ENCODE peak calls at places on chromosomes 12 and 14, in five cellular contexts. One of them, this sample, is unnamed.

GRCh38 chr14:44897041-44897843 is 64.5 kb downstream of the KLHL28 start:
- DNase-seq in H9: peak; percentile 97
- DNase-seq in CD8-positive, alpha-beta T cell: peak; percentile 98
- DNase-seq in kidney: peak; percentile 99
- DNase-seq in transverse colon: peak; percentile 99
- DNase-seq in this sample: peak; percentile 100

GRCh38 chr14:74864193-74864592 is 11.8 kb downstream of the PROX2 start:
- DNase-seq in kidney: no peak
- DNase-seq in H9: no peak
- DNase-seq in CD8-positive, alpha-beta T cell: no peak
- DNase-seq in transverse colon: no peak
- DNase-seq in this sample: no peak

GRCh38 chr12:4918950-4919660 is 9.4 kb downstream of the KCNA1 start:
- DNase-seq in kidney: no peak
- DNase-seq in CD8-positive, alpha-beta T cell: no peak
- DNase-seq in transverse colon: no peak
- DNase-seq in H9: no peak
- DNase-seq in this sample: no peak

GRCh38 chr12:131521326-131521725 is 189.6 kb upstream of the SFSWAP start:
- DNase-seq in transverse colon: no peak
- DNase-seq in kidney: no peak
- DNase-seq in CD8-positive, alpha-beta T cell: no peak
- DNase-seq in H9: peak; percentile 20
- DNase-seq in this sample: no peak

GRCh38 chr12:95851609-95852008 is 7.1 kb upstream of the SNRPF start:
- DNase-seq in CD8-positive, alpha-beta T cell: no peak
- DNase-seq in transverse colon: no peak
- DNase-seq in kidney: no peak
- DNase-seq in H9: no peak
- DNase-seq in this sample: no peak

GRCh38 chr14:50060871-50061663 is 55.3 kb downstream of the VCPKMT start:
- DNase-seq in transverse colon: peak; percentile 47
- DNase-seq in kidney: no peak
- DNase-seq in H9: no peak
- DNase-seq in CD8-positive, alpha-beta T cell: no peak
- DNase-seq in this sample: peak; percentile 49

GRCh38 chr12:124130717-124131670 is 158.0 kb downstream of the ZNF664 start:
- DNase-seq in CD8-positive, alpha-beta T cell: no peak
- DNase-seq in H9: peak; percentile 68
- DNase-seq in kidney: no peak
- DNase-seq in transverse colon: peak; percentile 34
- DNase-seq in this sample: no peak

GRCh38 chr12:102602549-102602948 is 122.2 kb upstream of the IGF1 start:
- DNase-seq in transverse colon: no peak
- DNase-seq in CD8-positive, alpha-beta T cell: no peak
- DNase-seq in H9: no peak
- DNase-seq in kidney: no peak
- DNase-seq in this sample: no peak

GRCh38 chr12:19412844-19413243 is 26.4 kb upstream of the AEBP2 start:
- DNase-seq in kidney: no peak
- DNase-seq in H9: no peak
- DNase-seq in transverse colon: no peak
- DNase-seq in CD8-positive, alpha-beta T cell: no peak
- DNase-seq in this sample: no peak

GRCh38 chr12:7716391-7716790 is 5.2 kb downstream of the DPPA3 start:
- DNase-seq in H9: no peak
- DNase-seq in transverse colon: no peak
- DNase-seq in CD8-positive, alpha-beta T cell: no peak
- DNase-seq in kidney: no peak
- DNase-seq in this sample: no peak

GRCh38 chr14:103499709-103500108 is 22.9 kb downstream of the CKB start:
- DNase-seq in transverse colon: no peak
- DNase-seq in kidney: no peak
- DNase-seq in CD8-positive, alpha-beta T cell: no peak
- DNase-seq in H9: no peak
- DNase-seq in this sample: no peak

GRCh38 chr14:25237845-25238244 is 187.9 kb upstream of the STXBP6 start:
- DNase-seq in transverse colon: peak; percentile 14
- DNase-seq in H9: peak; percentile 64
- DNase-seq in kidney: no peak
- DNase-seq in CD8-positive, alpha-beta T cell: no peak
- DNase-seq in this sample: no peak

GRCh38 chr12:47249719-47250506 is 170.2 kb upstream of the AMIGO2 start:
- DNase-seq in transverse colon: no peak
- DNase-seq in CD8-positive, alpha-beta T cell: no peak
- DNase-seq in kidney: no peak
- DNase-seq in H9: no peak
- DNase-seq in this sample: no peak

GRCh38 chr12:75606921-75607320 is 95.5 kb upstream of the KRR1 start:
- DNase-seq in kidney: no peak
- DNase-seq in CD8-positive, alpha-beta T cell: no peak
- DNase-seq in transverse colon: no peak
- DNase-seq in H9: no peak
- DNase-seq in this sample: no peak

GRCh38 chr14:60563113-60563512 is 54.2 kb downstream of the SIX6 start:
- DNase-seq in kidney: no peak
- DNase-seq in CD8-positive, alpha-beta T cell: no peak
- DNase-seq in transverse colon: no peak
- DNase-seq in H9: no peak
- DNase-seq in this sample: no peak

GRCh38 chr14:99554757-99555531 is 49.1 kb downstream of the CCDC85C start:
- DNase-seq in transverse colon: peak; percentile 66
- DNase-seq in kidney: no peak
- DNase-seq in H9: no peak
- DNase-seq in CD8-positive, alpha-beta T cell: no peak
- DNase-seq in this sample: peak; percentile 56

GRCh38 chr12:12721251-12721689 is 4.1 kb downstream of the CDKN1B start:
- DNase-seq in H9: no peak
- DNase-seq in transverse colon: peak; percentile 54
- DNase-seq in kidney: no peak
- DNase-seq in CD8-positive, alpha-beta T cell: no peak
- DNase-seq in this sample: peak; percentile 75

GRCh38 chr12:74977832-74978481 is 231.7 kb downstream of the KCNC2 start:
- DNase-seq in transverse colon: no peak
- DNase-seq in CD8-positive, alpha-beta T cell: no peak
- DNase-seq in H9: no peak
- DNase-seq in kidney: no peak
- DNase-seq in this sample: no peak

GRCh38 chr12:114425031-114425626 is 19.2 kb upstream of the TBX5 start:
- DNase-seq in H9: no peak
- DNase-seq in CD8-positive, alpha-beta T cell: no peak
- DNase-seq in transverse colon: no peak
- DNase-seq in kidney: no peak
- DNase-seq in this sample: no peak

GRCh38 chr14:102723650-102724049 is 53.6 kb upstream of the TRAF3 start:
- DNase-seq in H9: no peak
- DNase-seq in kidney: no peak
- DNase-seq in transverse colon: no peak
- DNase-seq in CD8-positive, alpha-beta T cell: no peak
- DNase-seq in this sample: no peak

GRCh38 chr12:30955214-30955613 is 28.7 kb downstream of the TSPAN11 start:
- DNase-seq in kidney: no peak
- DNase-seq in transverse colon: no peak
- DNase-seq in CD8-positive, alpha-beta T cell: no peak
- DNase-seq in H9: no peak
- DNase-seq in this sample: no peak

GRCh38 chr14:24367506-24368214 is at the start of gene NFATC4:
- DNase-seq in CD8-positive, alpha-beta T cell: no peak
- DNase-seq in transverse colon: peak; percentile 84
- DNase-seq in kidney: peak; percentile 93
- DNase-seq in H9: peak; percentile 89
- DNase-seq in this sample: peak; percentile 73

GRCh38 chr14:35215110-35215872 is 76.9 kb upstream of the PSMA6 start:
- DNase-seq in kidney: no peak
- DNase-seq in transverse colon: no peak
- DNase-seq in H9: no peak
- DNase-seq in CD8-positive, alpha-beta T cell: no peak
- DNase-seq in this sample: no peak

GRCh38 chr12:2673966-2674810 is 120.6 kb upstream of the FKBP4 start:
- DNase-seq in CD8-positive, alpha-beta T cell: no peak
- DNase-seq in kidney: no peak
- DNase-seq in transverse colon: no peak
- DNase-seq in H9: peak; percentile 76
- DNase-seq in this sample: no peak

DNA sequence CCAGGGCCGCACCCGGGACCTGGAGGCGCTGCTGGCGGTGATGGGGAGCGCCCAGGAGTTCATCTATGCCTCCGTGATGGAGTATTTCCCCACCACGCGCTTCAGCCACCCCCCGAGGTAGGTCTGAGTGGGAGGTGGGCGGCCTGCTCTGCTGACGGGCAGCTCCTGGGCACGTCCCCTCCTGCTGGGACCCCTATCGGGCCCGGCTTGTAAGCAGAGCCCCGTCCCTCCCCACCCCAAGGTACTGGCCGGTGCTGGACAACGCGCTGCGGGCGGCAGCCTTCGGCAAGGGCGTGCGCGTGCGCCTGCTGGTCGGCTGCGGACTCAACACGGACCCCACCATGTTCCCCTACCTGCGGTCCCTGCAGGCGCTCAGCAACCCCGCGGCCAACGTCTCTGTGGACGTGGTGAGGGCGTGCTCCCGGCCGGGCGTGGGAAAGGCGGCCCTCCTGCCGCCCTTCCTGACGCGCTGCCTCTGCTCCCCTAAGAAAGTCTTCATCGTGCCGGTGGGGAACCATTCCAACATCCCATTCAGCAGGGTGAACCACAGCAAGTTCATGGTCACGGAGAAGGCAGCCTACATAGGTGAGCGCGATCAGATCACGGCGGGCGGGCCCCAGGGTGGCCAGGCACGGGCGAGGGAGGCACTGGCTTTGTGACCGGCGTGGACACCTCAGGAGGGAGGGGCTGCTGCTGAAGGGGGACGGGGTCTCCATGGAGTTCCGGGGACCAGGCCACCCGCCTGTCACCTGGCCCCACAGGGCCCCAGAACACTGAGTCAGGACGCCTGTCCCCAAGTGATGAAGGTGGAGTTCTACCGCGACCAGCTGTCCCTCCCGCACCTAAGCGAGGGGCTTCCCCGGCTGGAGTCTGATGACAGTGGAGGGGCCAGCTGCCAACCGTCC is 7.3 kb downstream of the PLD4 start:
- DNase-seq in CD8-positive, alpha-beta T cell: no peak
- DNase-seq in H9: peak; percentile 46
- DNase-seq in kidney: peak; percentile 79
- DNase-seq in transverse colon: no peak
- DNase-seq in this sample: no peak
- H3K4me1 ChIP-seq in CD8-positive, alpha-beta T cell: no peaks in the 10 kb centered on the region
- H3K4me1 ChIP-seq in H9: no peaks in the 10 kb centered on the region
- H3K4me1 ChIP-seq in kidney: peaks cover 2% of the 10 kb centered on the region
- H3K4me1 ChIP-seq in transverse colon: peaks cover 13% of the 10 kb centered on the region
- H3K4me1 ChIP-seq in this sample: peaks cover 6% of the 10 kb centered on the region

GRCh38 chr12:54411398-54412241 is 7.4 kb downstream of the ITGA5 start:
- DNase-seq in transverse colon: peak; percentile 41
- DNase-seq in kidney: no peak
- DNase-seq in CD8-positive, alpha-beta T cell: no peak
- DNase-seq in H9: peak; percentile 76
- DNase-seq in this sample: no peak

GRCh38 chr12:54413284-54414190 is 5.5 kb downstream of the ITGA5 start:
- DNase-seq in kidney: no peak
- DNase-seq in H9: no peak
- DNase-seq in transverse colon: peak; percentile 55
- DNase-seq in CD8-positive, alpha-beta T cell: peak; percentile 80
- DNase-seq in this sample: peak; percentile 85

GRCh38 chr12:54414191-54414525 is 4.9 kb downstream of the ITGA5 start:
- DNase-seq in transverse colon: no peak
- DNase-seq in kidney: no peak
- DNase-seq in H9: no peak
- DNase-seq in CD8-positive, alpha-beta T cell: no peak
- DNase-seq in this sample: no peak

GRCh38 chr12:54412786-54413185 is 6.3 kb downstream of the ITGA5 start:
- DNase-seq in H9: no peak
- DNase-seq in transverse colon: no peak
- DNase-seq in kidney: no peak
- DNase-seq in CD8-positive, alpha-beta T cell: no peak
- DNase-seq in this sample: no peak

GRCh38 chr12:54412348-54412747 is 6.7 kb downstream of the ITGA5 start:
- DNase-seq in CD8-positive, alpha-beta T cell: no peak
- DNase-seq in kidney: no peak
- DNase-seq in transverse colon: no peak
- DNase-seq in H9: no peak
- DNase-seq in this sample: no peak
- H3K4me1 ChIP-seq in CD8-positive, alpha-beta T cell: peaks cover 68% of the 10 kb centered on the region
- H3K4me1 ChIP-seq in kidney: peaks cover 14% of the 10 kb centered on the region
- H3K4me1 ChIP-seq in transverse colon: peaks cover 69% of the 10 kb centered on the region
- H3K4me1 ChIP-seq in H9: no peaks in the 10 kb centered on the region
- H3K4me1 ChIP-seq in this sample: no peaks in the 10 kb centered on the region

GRCh38 chr14:73788871-73789590 is 62.6 kb upstream of the PTGR2 start:
- DNase-seq in transverse colon: no peak
- DNase-seq in kidney: no peak
- DNase-seq in H9: no peak
- DNase-seq in CD8-positive, alpha-beta T cell: no peak
- DNase-seq in this sample: no peak

GRCh38 chr14:73795466-73795865 is 56.2 kb upstream of the PTGR2 start:
- DNase-seq in transverse colon: no peak
- DNase-seq in kidney: no peak
- DNase-seq in H9: no peak
- DNase-seq in CD8-positive, alpha-beta T cell: no peak
- DNase-seq in this sample: no peak

GRCh38 chr14:73789996-73790581 is 61.5 kb upstream of the PTGR2 start:
- DNase-seq in CD8-positive, alpha-beta T cell: no peak
- DNase-seq in kidney: no peak
- DNase-seq in H9: no peak
- DNase-seq in transverse colon: peak; percentile 56
- DNase-seq in this sample: no peak

GRCh38 chr14:73795974-73796373 is 55.7 kb upstream of the PTGR2 start:
- DNase-seq in kidney: no peak
- DNase-seq in CD8-positive, alpha-beta T cell: no peak
- DNase-seq in transverse colon: peak; percentile 92
- DNase-seq in H9: no peak
- DNase-seq in this sample: peak; percentile 76

GRCh38 chr14:73792476-73792875 is 59.2 kb upstream of the PTGR2 start:
- DNase-seq in H9: no peak
- DNase-seq in kidney: no peak
- DNase-seq in transverse colon: no peak
- DNase-seq in CD8-positive, alpha-beta T cell: no peak
- DNase-seq in this sample: no peak
- H3K4me1 ChIP-seq in H9: no peaks in the 10 kb centered on the region
- H3K4me1 ChIP-seq in kidney: peaks cover 10% of the 10 kb centered on the region
- H3K4me1 ChIP-seq in transverse colon: peaks cover 76% of the 10 kb centered on the region
- H3K4me1 ChIP-seq in CD8-positive, alpha-beta T cell: peaks cover 20% of the 10 kb centered on the region
- H3K4me1 ChIP-seq in this sample: peaks cover 33% of the 10 kb centered on the region

DNA sequence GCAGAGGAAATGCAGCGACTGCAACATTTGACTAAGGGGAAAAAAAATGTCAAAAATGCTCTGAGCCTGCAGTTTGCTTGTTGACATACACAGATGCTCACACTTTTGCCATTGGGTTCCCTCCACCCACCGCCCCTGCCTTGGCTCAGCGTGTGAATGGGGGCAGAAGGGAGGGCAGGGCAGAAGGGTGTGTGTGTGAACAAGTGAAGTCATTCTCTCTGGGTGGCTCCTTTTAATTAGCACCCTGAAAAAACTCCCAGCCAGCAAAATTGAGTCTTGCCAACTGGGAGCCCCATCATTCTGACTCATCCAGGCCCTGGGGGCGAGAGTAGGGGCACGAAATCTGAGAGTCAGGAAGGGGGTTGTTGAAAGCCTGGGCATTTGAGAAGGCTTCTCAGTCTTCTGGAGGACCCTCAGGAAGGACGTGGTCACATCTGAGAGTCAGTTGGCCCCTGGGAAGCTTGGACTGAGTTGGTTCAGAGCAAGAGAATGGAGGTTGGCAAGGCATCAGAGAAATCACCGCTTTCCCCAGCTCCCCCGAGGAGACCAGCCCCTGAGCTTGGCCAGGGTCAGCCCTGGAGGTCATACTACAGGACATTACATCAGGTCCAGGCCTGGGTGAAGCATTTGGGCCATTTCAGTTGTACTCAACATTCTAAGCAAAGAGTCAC is 22.6 kb upstream of the KRT78 start:
- DNase-seq in kidney: peak; percentile 83
- DNase-seq in CD8-positive, alpha-beta T cell: no peak
- DNase-seq in H9: no peak
- DNase-seq in transverse colon: peak; percentile 68
- DNase-seq in this sample: peak; percentile 74
- H3K4me1 ChIP-seq in kidney: peaks cover 26% of the 10 kb centered on the region
- H3K4me1 ChIP-seq in CD8-positive, alpha-beta T cell: peaks cover 33% of the 10 kb centered on the region
- H3K4me1 ChIP-seq in H9: no peaks in the 10 kb centered on the region
- H3K4me1 ChIP-seq in transverse colon: peaks cover 61% of the 10 kb centered on the region
- H3K4me1 ChIP-seq in this sample: peaks cover 46% of the 10 kb centered on the region